ENCODE peak calls at places on chromosomes 2 and 18, in six cellular contexts. F is stimulated activated CD8-positive, alpha-beta memory T cell treated with anti-CD3 and anti-CD28 coated beads, Interleukin-4, amount 100 ng/mL, for 1 hour; D is transverse colon; L is HS-5; J is HT-29; Y is neuronal stem cell. Q is an unnamed sample.
A peak's percentile ranks its signal among the peaks of the same experiment; 100 is the strongest.

GRCh38 chr2:134231296-134231964 is 22.4 kb upstream of the MGAT5 start:
- DNase-seq in F (no peak), L (no peak), J (no peak), D (no peak), Y (no peak), Q (no peak)

GRCh38 chr2:149743842-149744468 is 156.4 kb upstream of the MMADHC start:
- DNase-seq in J (no peak), F (no peak), D (no peak), Y (no peak), L (peak; percentile 97), Q (no peak)

GRCh38 chr18:8088626-8089025 is 520.6 kb upstream of the RAB12 start:
- DNase-seq in L (no peak), Y (no peak), D (no peak), F (no peak), J (no peak), Q (no peak)

GRCh38 chr2:119544075-119545031 is at the start of gene CFAP221:
- DNase-seq in F (no peak), L (peak; percentile 60), D (peak; percentile 74), J (peak; percentile 88), Y (peak; percentile 85), Q (peak; percentile 64)

GRCh38 chr2:210954508-210954907 is 398.1 kb downstream of the CPS1 start:
- DNase-seq in F (no peak), L (no peak), D (no peak), Y (no peak), J (no peak), Q (no peak)

GRCh38 chr2:241967745-241968144 is 98.2 kb downstream of the RTP5 start:
- DNase-seq in Y (no peak), J (no peak), D (no peak), F (no peak), L (no peak), Q (no peak)

GRCh38 chr2:99811544-99811943 is 321.7 kb upstream of the REV1 start:
- DNase-seq in D (no peak), J (no peak), F (no peak), Y (no peak), L (peak; percentile 94), Q (no peak)

GRCh38 chr18:3235846-3236245 is 11.8 kb upstream of the MYL12A start:
- DNase-seq in F (no peak), Y (no peak), L (no peak), D (no peak), J (no peak), Q (no peak)

GRCh38 chr2:240895656-240896388 is at the start of gene MAB21L4:
- DNase-seq in D (no peak), J (peak; percentile 59), F (no peak), L (no peak), Y (no peak), Q (no peak)

GRCh38 chr2:203740741-203741363 is 34.4 kb downstream of the CD28 start:
- DNase-seq in J (no peak), Y (no peak), L (no peak), D (no peak), F (no peak), Q (no peak)

GRCh38 chr2:72629062-72629461 is 196.8 kb downstream of the EXOC6B start:
- DNase-seq in D (no peak), F (no peak), L (no peak), Y (no peak), J (no peak), Q (no peak)

GRCh38 chr2:37855283-37856041 is 69.6 kb upstream of the RMDN2 start:
- DNase-seq in L (no peak), J (no peak), D (no peak), Y (no peak), F (no peak), Q (no peak)

GRCh38 chr2:6772366-6772710 is 93.4 kb downstream of the CMPK2 start:
- DNase-seq in Y (peak; percentile 17), J (no peak), D (no peak), F (no peak), L (no peak), Q (no peak)

GRCh38 chr18:23943104-23943503 is 71.5 kb upstream of the TTC39C start:
- DNase-seq in F (no peak), Y (no peak), L (no peak), D (no peak), J (no peak), Q (peak; percentile 70)

GRCh38 chr2:241561811-241562210 is 3.3 kb downstream of the BOK start:
- DNase-seq in Y (no peak), L (no peak), D (peak; percentile 50), J (peak; percentile 69), F (no peak), Q (no peak)

GRCh38 chr18:76620326-76620813 is 125.3 kb upstream of the ZNF516 start:
- DNase-seq in F (no peak), Y (peak; percentile 72), L (no peak), J (peak; percentile 25), D (peak; percentile 54), Q (peak; percentile 84)

GRCh38 chr2:217868911-217869334 is 133.9 kb downstream of the TNS1 start:
- DNase-seq in F (no peak), J (no peak), L (no peak), D (no peak), Y (no peak), Q (no peak)

GRCh38 chr2:36354816-36355156 is 792 bp upstream of the CRIM1 start:
- DNase-seq in D (no peak), J (peak; percentile 26), F (no peak), Y (no peak), L (no peak), Q (no peak)

GRCh38 chr2:209368924-209369323 is 54.9 kb upstream of the MAP2 start:
- DNase-seq in D (peak; percentile 48), Y (no peak), L (peak; percentile 100), F (no peak), J (peak; percentile 97), Q (no peak)

GRCh38 chr18:51211552-51211951 is 14.1 kb upstream of the MEX3C start:
- DNase-seq in D (peak; percentile 13), J (peak; percentile 59), F (peak; percentile 6), L (peak; percentile 29), Y (no peak), Q (peak; percentile 53)

GRCh38 chr18:48815182-48815520 is 135.6 kb downstream of the SMAD7 start:
- DNase-seq in J (no peak), D (no peak), F (no peak), Y (no peak), L (no peak), Q (no peak)

GRCh38 chr2:30240162-30240696 is 8.9 kb downstream of the LBH start:
- DNase-seq in Y (no peak), D (no peak), J (no peak), L (no peak), F (no peak), Q (no peak)

GRCh38 chr2:53403836-53404413 is 363.7 kb upstream of the CHAC2 start:
- DNase-seq in L (peak; percentile 60), F (no peak), J (peak; percentile 54), D (no peak), Y (no peak), Q (no peak)

GRCh38 chr2:45259144-45259543 is 249.9 kb upstream of the SIX2 start:
- DNase-seq in Y (no peak), L (no peak), F (no peak), J (no peak), D (no peak), Q (no peak)

GRCh38 chr2:19198376-19198775 is 160.0 kb downstream of the OSR1 start:
- DNase-seq in F (no peak), Y (no peak), L (no peak), D (no peak), J (no peak), Q (no peak)

GRCh38 chr2:1742680-1743395 is 1.5 kb downstream of the PXDN start:
- DNase-seq in Y (peak; percentile 65), D (peak; percentile 70), F (no peak), L (no peak), J (no peak), Q (no peak)

GRCh38 chr2:210459925-210460862 is 16.4 kb downstream of the LANCL1 start:
- DNase-seq in J (no peak), F (no peak), L (no peak), Y (no peak), D (no peak), Q (no peak)

GRCh38 chr2:129849559-129850160 is 129.8 kb upstream of the RAB6C start:
- DNase-seq in L (peak; percentile 51), Y (peak; percentile 73), F (no peak), D (no peak), J (peak; percentile 87), Q (peak; percentile 56)

GRCh38 chr2:86556508-86556907 is 6.7 kb downstream of the CHMP3 start:
- DNase-seq in D (no peak), J (peak; percentile 87), F (no peak), Y (no peak), L (no peak), Q (no peak)

GRCh38 chr2:26640331-26640745 is 828 bp downstream of the CIB4 start:
- DNase-seq in L (peak; percentile 53), D (peak; percentile 29), F (no peak), J (peak; percentile 26), Y (no peak), Q (no peak)

GRCh38 chr18:457120-457519 is 43.4 kb downstream of the COLEC12 start:
- DNase-seq in J (no peak), Y (no peak), F (no peak), L (no peak), D (no peak), Q (no peak)

GRCh38 chr2:102238039-102238756 is 51.4 kb downstream of the IL1RL2 start:
- DNase-seq in J (no peak), D (no peak), F (no peak), Y (no peak), L (no peak), Q (no peak)

GRCh38 chr18:74880706-74881289 is 283.1 kb downstream of the ZNF407 start:
- DNase-seq in L (no peak), J (no peak), Y (no peak), D (no peak), F (no peak), Q (no peak)

GRCh38 chr2:111684611-111685010 is 199.4 kb downstream of the ANAPC1 start:
- DNase-seq in D (no peak), F (no peak), J (no peak), Y (no peak), L (no peak), Q (no peak)

GRCh38 chr2:2238726-2239269 is 92.3 kb downstream of the MYT1L start:
- DNase-seq in J (no peak), D (no peak), F (no peak), L (no peak), Y (no peak), Q (no peak)

GRCh38 chr18:46405832-46406538 is 251.0 kb downstream of the LOXHD1 start:
- DNase-seq in F (no peak), L (no peak), J (no peak), D (no peak), Y (no peak), Q (no peak)

Q was measured in GM10248.